ENCODE peak calls at places on chromosomes 2 and 18, in four cellular contexts. L, C, S and J are unnamed samples. For H3K4me1, the result is how much of the 10 kb centered on the place peaks cover.

GRCh38 chr18:35289293-35290069 is 548 bp downstream of the ZSCAN30 start:
- DNase-seq in L (no peak), C (peak), S (no peak), J (no peak)

GRCh38 chr2:95313296-95314265 is 16.4 kb downstream of the KCNIP3 start:
- DNase-seq in L (no peak), C (no peak), S (no peak), J (no peak)

GRCh38 chr2:181306785-181307184 is 150.4 kb upstream of the ITGA4 start:
- DNase-seq in L (no peak), C (no peak), S (no peak), J (no peak)

GRCh38 chr2:74429487-74430451 is 8.2 kb downstream of the WDR54 start:
- DNase-seq in L (no peak), C (peak), S (no peak), J (no peak)

GRCh38 chr2:23273786-23274185 is 111.2 kb upstream of the KLHL29 start:
- DNase-seq in L (no peak), C (no peak), S (no peak), J (no peak)

GRCh38 chr2:117968724-117969121 is 45.1 kb downstream of the CCDC93 start:
- DNase-seq in L (no peak), C (no peak), S (no peak), J (no peak)

GRCh38 chr2:23635666-23636340 is 250.8 kb downstream of the KLHL29 start:
- DNase-seq in L (no peak), C (no peak), S (no peak), J (no peak)

GRCh38 chr2:182587831-182588230 is 128.2 kb upstream of the DNAJC10 start:
- DNase-seq in L (no peak), C (no peak), S (no peak), J (no peak)

GRCh38 chr18:74116628-74117554 is 30.7 kb downstream of the FBXO15 start:
- DNase-seq in L (no peak), C (peak), S (peak), J (no peak)

GRCh38 chr18:49548266-49548665 is 13.6 kb upstream of the LIPG start:
- DNase-seq in L (no peak), C (peak), S (no peak), J (no peak)

GRCh38 chr2:88165604-88166003 is 4.5 kb upstream of the THNSL2 start:
- DNase-seq in L (no peak), C (no peak), S (no peak), J (no peak)

GRCh38 chr2:206230060-206230890 is 44.2 kb upstream of the ZDBF2 start:
- DNase-seq in L (no peak), C (no peak), S (no peak), J (peak)

GRCh38 chr18:13381331-13381730 is 162.8 kb downstream of the LDLRAD4 start:
- DNase-seq in L (no peak), C (no peak), S (no peak), J (no peak)

GRCh38 chr2:85506768-85507181 is 32.2 kb upstream of the MAT2A start:
- DNase-seq in L (no peak), C (no peak), S (no peak), J (no peak)

GRCh38 chr2:69177785-69178636 is 165.0 kb downstream of the ANTXR1 start:
- DNase-seq in L (no peak), C (peak), S (peak), J (peak)

GRCh38 chr18:42654561-42654960 is 460.9 kb downstream of the RIT2 start:
- DNase-seq in L (no peak), C (no peak), S (no peak), J (no peak)

GRCh38 chr2:23375448-23375847 is 9.5 kb upstream of the KLHL29 start:
- DNase-seq in L (no peak), C (no peak), S (no peak), J (no peak)

GRCh38 chr2:41869542-41870256 is 178.1 kb upstream of the PKDCC start:
- DNase-seq in L (peak), C (peak), S (peak), J (peak)

GRCh38 chr2:201909961-201910361 is 103.6 kb downstream of the CDK15 start:
- DNase-seq in L (peak), C (no peak), S (no peak), J (no peak)

GRCh38 chr2:43152711-43153627 is 73.4 kb downstream of the ZFP36L2 start:
- DNase-seq in L (no peak), C (no peak), S (no peak), J (no peak)

GRCh38 chr18:63336366-63337099 is 17.0 kb upstream of the BCL2 start:
- DNase-seq in L (no peak), C (peak), S (no peak), J (no peak)

GRCh38 chr18:2515408-2515807 is 55.9 kb downstream of the METTL4 start:
- DNase-seq in L (no peak), C (no peak), S (no peak), J (no peak)

GRCh38 chr2:37798315-37799005 is 126.6 kb upstream of the RMDN2 start:
- DNase-seq in L (peak), C (no peak), S (no peak), J (no peak)

GRCh38 chr2:160751021-160751420 is 257.4 kb upstream of the RBMS1 start:
- DNase-seq in L (no peak), C (no peak), S (no peak), J (no peak)

DNA sequence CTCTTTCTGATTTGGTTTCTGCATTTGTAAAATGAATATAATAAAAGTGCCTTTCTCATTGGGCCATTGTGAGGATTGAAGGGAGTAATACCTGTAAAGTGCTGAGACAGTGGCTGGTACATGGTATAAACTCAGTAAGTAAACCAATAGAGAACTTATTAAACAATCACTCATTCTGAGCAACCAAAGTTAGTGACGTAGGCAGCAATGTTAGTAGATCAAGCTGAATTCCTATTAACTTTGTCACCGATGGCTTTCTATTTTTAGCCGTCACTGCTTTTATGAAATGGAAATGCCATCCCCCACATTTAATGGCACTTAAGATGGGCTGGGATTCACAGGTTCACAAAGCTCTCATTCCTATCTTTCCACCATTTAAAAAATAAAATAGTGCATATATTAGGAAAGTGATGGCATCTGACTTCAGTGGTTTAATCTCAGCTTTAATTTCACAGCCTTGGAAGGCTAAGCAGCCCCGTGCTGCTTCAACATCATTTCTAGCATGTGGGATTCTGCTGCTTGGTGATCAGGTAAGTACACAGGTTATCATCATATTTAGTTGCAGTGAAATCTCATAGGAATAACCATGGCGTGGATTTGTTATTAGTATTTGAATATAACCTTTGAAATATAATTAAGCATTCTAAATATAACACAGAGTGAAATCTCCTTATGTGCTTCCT is 17.6 kb upstream of the PPP4R1 start:
- DNase-seq in L (no peak), C (no peak), S (no peak), J (no peak)
- TF ChIP-seq SUZ12 in L (no peak), C (no peak), S (no peak), J (no peak)

GRCh38 chr2:8303322-8303832 is 378.5 kb upstream of the ID2 start:
- DNase-seq in L (peak), C (no peak), S (no peak), J (no peak)
- H3K4me1 ChIP-seq in L (half or more), C (under half), S (under half), J (under half)

DNA sequence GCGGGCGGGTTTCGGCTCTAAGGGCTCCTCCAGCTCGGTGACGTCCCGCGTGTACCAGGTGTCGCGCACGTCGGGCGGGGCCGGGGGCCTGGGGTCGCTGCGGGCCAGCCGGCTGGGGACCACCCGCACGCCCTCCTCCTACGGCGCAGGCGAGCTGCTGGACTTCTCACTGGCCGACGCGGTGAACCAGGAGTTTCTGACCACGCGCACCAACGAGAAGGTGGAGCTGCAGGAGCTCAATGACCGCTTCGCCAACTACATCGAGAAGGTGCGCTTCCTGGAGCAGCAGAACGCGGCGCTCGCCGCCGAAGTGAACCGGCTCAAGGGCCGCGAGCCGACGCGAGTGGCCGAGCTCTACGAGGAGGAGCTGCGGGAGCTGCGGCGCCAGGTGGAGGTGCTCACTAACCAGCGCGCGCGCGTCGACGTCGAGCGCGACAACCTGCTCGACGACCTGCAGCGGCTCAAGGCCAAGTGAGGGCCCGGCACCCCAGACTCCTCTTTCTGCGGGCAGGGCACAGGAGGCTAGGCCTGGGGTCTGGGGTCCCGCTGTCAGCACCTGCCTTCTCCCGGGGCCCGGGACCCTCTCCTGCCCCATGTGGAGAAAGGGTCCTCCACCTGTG is 503 bp downstream of the DES start:
- DNase-seq in L (no peak), C (no peak), S (no peak), J (no peak)
- TF ChIP-seq ZNF274 in L (no peak), C (no peak), S (no peak), J (no peak)

GRCh38 chr2:46518848-46519247 is 39.5 kb downstream of the TMEM247 start:
- DNase-seq in L (no peak), C (no peak), S (no peak), J (no peak)
- TF ChIP-seq SUZ12 in L (no peak), C (no peak), S (no peak), J (no peak)

DNA sequence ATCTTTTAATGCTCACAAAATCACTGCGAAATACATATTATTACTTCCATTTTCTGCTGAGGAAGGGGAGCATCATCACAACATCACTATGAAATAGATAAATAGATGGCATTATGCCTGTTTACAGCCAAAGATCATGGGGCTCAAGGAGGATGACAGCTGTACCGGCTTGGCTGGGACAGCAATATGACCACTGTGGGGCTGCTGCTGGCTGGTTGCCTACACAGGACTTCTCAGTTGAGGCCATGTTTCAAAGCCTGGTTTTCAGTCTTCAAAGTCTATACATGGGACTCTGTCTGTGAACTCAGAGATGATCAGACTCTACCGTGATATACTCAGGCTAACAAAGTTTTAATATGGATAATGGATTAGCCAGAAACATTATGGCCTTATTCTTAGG is 58.7 kb downstream of the SPATS2L start:
- DNase-seq in L (no peak), C (no peak), S (no peak), J (no peak)
- H3K4me1 ChIP-seq in L (under half), C (half or more), S (under half), J (under half)

DNA sequence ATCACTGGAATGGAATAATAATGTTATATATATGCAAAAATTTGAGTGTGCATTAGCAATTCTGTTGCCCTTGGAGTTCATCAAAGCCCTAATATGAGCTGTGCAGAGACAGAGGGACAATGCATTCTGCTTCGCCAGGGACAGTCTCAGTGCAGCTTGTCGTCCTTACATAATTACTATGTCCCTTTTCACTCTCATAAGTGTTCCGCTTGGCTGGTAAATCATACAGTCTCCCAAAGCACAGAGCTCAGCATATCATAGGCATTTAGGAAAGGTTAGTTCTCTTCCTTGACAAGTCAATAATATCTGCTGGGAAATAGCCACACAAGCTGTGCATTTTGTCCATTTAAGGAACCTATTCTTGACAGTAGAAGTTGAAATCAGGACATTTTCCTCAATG is 30.7 kb downstream of the MAPK4 start:
- DNase-seq in L (no peak), C (no peak), S (no peak), J (no peak)
- TF ChIP-seq ZNF274 in L (no peak), C (no peak), S (no peak), J (no peak)

DNA sequence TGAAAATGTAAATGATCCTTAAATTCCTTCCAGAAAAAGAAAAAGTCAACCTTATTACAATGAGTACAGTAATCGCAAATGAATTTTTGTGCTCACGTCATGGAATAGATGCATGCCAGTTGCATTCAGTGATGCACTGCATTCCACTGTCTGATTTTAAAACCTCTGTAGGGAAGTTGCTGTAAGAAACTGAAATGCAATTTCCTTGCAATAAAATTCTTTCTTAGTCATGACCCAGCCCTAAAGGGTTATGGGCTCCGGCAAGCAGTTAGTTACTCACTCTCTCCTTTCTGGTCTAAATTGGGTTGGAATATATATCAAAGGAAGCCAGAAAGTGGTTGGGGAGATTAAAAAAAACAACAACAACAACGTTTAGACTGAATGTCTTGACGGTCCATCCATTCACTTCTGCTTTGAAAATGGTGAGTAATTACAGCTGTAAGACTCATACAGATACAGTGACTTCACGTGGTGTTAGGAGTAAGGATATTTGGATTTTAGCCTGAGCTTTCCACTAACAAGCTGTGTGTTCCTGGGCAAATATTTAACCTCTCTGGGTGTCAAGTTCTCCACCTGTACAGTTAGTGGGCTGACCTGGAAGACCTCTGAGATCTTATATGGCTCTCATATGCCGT is 8.6 kb upstream of the RND3 start:
- DNase-seq in L (no peak), C (no peak), S (no peak), J (no peak)
- TF ChIP-seq SUZ12 in L (no peak), C (no peak), S (no peak), J (no peak)

DNA sequence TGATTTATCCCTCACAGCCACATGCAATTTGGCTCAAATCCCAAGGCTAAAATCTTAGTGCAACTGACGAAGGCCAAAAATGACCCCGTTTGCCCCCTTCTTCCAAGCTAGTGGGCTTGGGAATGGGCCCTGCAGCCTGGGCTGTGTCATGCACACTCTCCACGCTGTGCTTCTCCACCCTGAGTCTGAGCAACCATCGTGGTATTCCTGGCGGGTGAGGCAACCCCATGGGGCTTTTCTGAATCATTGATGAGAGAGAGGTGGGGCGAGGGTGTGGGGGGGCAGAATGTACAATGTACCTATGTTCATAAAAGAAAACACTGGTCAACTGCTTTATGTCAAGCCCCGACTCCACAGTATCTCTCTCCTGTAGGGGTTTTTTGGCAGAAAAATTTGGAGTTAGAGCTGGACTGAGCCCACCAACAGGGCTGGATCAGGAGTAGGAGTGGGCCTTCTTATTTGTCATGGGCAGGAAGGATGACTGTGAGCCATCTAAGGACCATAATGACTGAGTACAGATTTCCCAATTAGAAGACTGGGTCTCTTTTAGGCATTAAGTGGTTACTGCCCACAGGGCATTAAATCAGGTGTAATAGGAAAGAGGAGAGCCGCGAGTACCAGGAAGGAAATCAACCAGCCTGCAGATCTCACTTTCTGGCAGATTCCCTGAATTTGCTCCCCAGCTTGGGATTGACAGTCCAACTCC is 8.9 kb downstream of the SULT1C2 start:
- DNase-seq in L (no peak), C (no peak), S (no peak), J (no peak)
- H3K4me1 ChIP-seq in L (under half), C (under half), S (under half), J (under half)

GRCh38 chr2:28606986-28607441 is 111.2 kb downstream of the PLB1 start:
- DNase-seq in L (no peak), C (no peak), S (no peak), J (peak)
- TF ChIP-seq ZNF274 in L (no peak), C (no peak), S (no peak), J (no peak)

GRCh38 chr2:179850188-179850587 is 11.2 kb downstream of the ZNF385B start:
- DNase-seq in L (no peak), C (peak), S (no peak), J (no peak)
- TF ChIP-seq SUZ12 in L (no peak), C (no peak), S (no peak), J (no peak)